ENCODE peak calls at places on chromosomes 6 and 20, in four cellular contexts. D is mucosa of descending colon, P is B cell, K is brain microvascular endothelial cell. X is an unnamed sample.
A peak's percentile ranks its signal among the peaks of the same experiment; 100 is the strongest.

GRCh38 chr20:52035498-52035897 is 156.1 kb downstream of the ZFP64 start:
- DNase-seq in D (no peak), P (no peak), K (no peak), X (no peak)

GRCh38 chr6:49550413-49551125 is at the start of gene C6orf141:
- DNase-seq in D (peak; percentile 80), P (peak; percentile 7), K (no peak), X (peak; percentile 66)

GRCh38 chr20:45343445-45343866 is 4.8 kb downstream of the SDC4 start:
- DNase-seq in D (peak; percentile 70), P (no peak), K (no peak), X (no peak)

GRCh38 chr6:446418-447366 is 55.1 kb downstream of the IRF4 start:
- DNase-seq in D (peak; percentile 52), P (no peak), K (no peak), X (no peak)

GRCh38 chr20:17662333-17663039 is 19.6 kb downstream of the RRBP1 start:
- DNase-seq in D (no peak), P (no peak), K (peak; percentile 89), X (no peak)

GRCh38 chr6:121437861-121438651 is 2.6 kb downstream of the GJA1 start:
- DNase-seq in D (no peak), P (no peak), K (peak; percentile 60), X (no peak)

GRCh38 chr6:2915150-2915549 is 12.0 kb upstream of the SERPINB9 start:
- DNase-seq in D (no peak), P (no peak), K (no peak), X (no peak)

GRCh38 chr6:33439956-33440648 is 14.3 kb upstream of the ZBTB9 start:
- DNase-seq in D (no peak), P (no peak), K (no peak), X (no peak)

GRCh38 chr6:71496018-71496800 is 207.6 kb downstream of the OGFRL1 start:
- DNase-seq in D (peak; percentile 18), P (peak; percentile 38), K (peak; percentile 30), X (peak; percentile 23)

GRCh38 chr6:107062691-107063090 is 34.7 kb downstream of the MTRES1 start:
- DNase-seq in D (no peak), P (no peak), K (no peak), X (no peak)

GRCh38 chr20:59939052-59939878 is 840 bp downstream of the PPP1R3D start:
- DNase-seq in D (peak; percentile 55), P (peak; percentile 27), K (no peak), X (no peak)

GRCh38 chr6:72857791-72858190 is 235.9 kb downstream of the KCNQ5 start:
- DNase-seq in D (no peak), P (no peak), K (peak; percentile 4), X (no peak)

GRCh38 chr6:13715444-13715883 is 3.8 kb upstream of the RANBP9 start:
- DNase-seq in D (no peak), P (no peak), K (no peak), X (peak; percentile 34)

GRCh38 chr6:25991785-25992412 is 29.3 kb downstream of the TRIM38 start:
- DNase-seq in D (peak; percentile 81), P (peak; percentile 85), K (peak; percentile 46), X (peak; percentile 73)

GRCh38 chr20:62009322-62009721 is 56.4 kb downstream of the TAF4 start:
- DNase-seq in D (no peak), P (no peak), K (no peak), X (no peak)

GRCh38 chr6:53464942-53465460 is 79.9 kb downstream of the GCLC start:
- DNase-seq in D (no peak), P (no peak), K (no peak), X (no peak)

GRCh38 chr6:29236060-29236459 is 65.4 kb downstream of the OR2J2 start:
- DNase-seq in D (no peak), P (no peak), K (no peak), X (no peak)

GRCh38 chr6:117547688-117548621 is 54.4 kb downstream of the GOPC start:
- DNase-seq in D (peak; percentile 45), P (peak; percentile 39), K (peak; percentile 35), X (peak; percentile 41)

GRCh38 chr6:2578729-2579128 is 172.0 kb downstream of the MYLK4 start:
- DNase-seq in D (no peak), P (no peak), K (no peak), X (no peak)

GRCh38 chr6:24105146-24105545 is 20.9 kb upstream of the NRSN1 start:
- DNase-seq in D (no peak), P (no peak), K (no peak), X (no peak)

GRCh38 chr6:42026540-42026939 is 23.8 kb upstream of the TAF8 start:
- DNase-seq in D (no peak), P (no peak), K (no peak), X (no peak)

GRCh38 chr20:14937846-14938245 is 600.4 kb upstream of the FLRT3 start:
- DNase-seq in D (no peak), P (no peak), K (no peak), X (no peak)

GRCh38 chr20:25223179-25223661 is 24.7 kb upstream of the PYGB start:
- DNase-seq in D (peak; percentile 66), P (no peak), K (peak; percentile 98), X (no peak)

GRCh38 chr6:156794963-156795362 is 17.8 kb downstream of the ARID1B start:
- DNase-seq in D (no peak), P (peak; percentile 62), K (no peak), X (peak; percentile 55)

GRCh38 chr6:139680819-139681218 is 306.4 kb upstream of the CITED2 start:
- DNase-seq in D (no peak), P (no peak), K (no peak), X (no peak)

GRCh38 chr20:38145094-38146075 is 19.7 kb downstream of the TGM2 start:
- DNase-seq in D (no peak), P (no peak), K (peak; percentile 65), X (no peak)

GRCh38 chr6:148885154-148885870 is 138.5 kb downstream of the UST start:
- DNase-seq in D (no peak), P (no peak), K (no peak), X (no peak)

GRCh38 chr6:165218816-165219215 is 90.6 kb downstream of the C6orf118 start:
- DNase-seq in D (no peak), P (no peak), K (no peak), X (no peak)

GRCh38 chr20:47315339-47315662 is 41.2 kb downstream of the ZMYND8 start:
- DNase-seq in D (no peak), P (no peak), K (no peak), X (no peak)

GRCh38 chr6:5078121-5078695 is 6.9 kb upstream of the PPP1R3G start:
- DNase-seq in D (no peak), P (no peak), K (no peak), X (peak; percentile 47)

GRCh38 chr20:54643761-54644160 is 168.4 kb downstream of the DOK5 start:
- DNase-seq in D (no peak), P (no peak), K (peak; percentile 84), X (no peak)

GRCh38 chr6:144351741-144352140 is 66.6 kb downstream of the UTRN start:
- DNase-seq in D (no peak), P (no peak), K (no peak), X (no peak)

GRCh38 chr20:8330316-8330784 is 198.3 kb downstream of the PLCB1 start:
- DNase-seq in D (no peak), P (no peak), K (no peak), X (no peak)

GRCh38 chr6:136767583-136768307 is 24.5 kb downstream of the MAP3K5 start:
- DNase-seq in D (no peak), P (no peak), K (no peak), X (no peak)

GRCh38 chr6:45651301-45651700 is 273.6 kb upstream of the SUPT3H start:
- DNase-seq in D (no peak), P (no peak), K (no peak), X (no peak)

GRCh38 chr6:133804263-133804662 is 84.7 kb upstream of the TCF21 start:
- DNase-seq in D (no peak), P (no peak), K (peak; percentile 22), X (no peak)

GRCh38 chr20:672975-673604 is 2.5 kb downstream of the SCRT2 start:
- DNase-seq in D (no peak), P (no peak), K (no peak), X (no peak)
- TF ChIP-seq CTCF in D (no peak), P (no peak), K (peak; percentile 45), X (no peak)

DNA sequence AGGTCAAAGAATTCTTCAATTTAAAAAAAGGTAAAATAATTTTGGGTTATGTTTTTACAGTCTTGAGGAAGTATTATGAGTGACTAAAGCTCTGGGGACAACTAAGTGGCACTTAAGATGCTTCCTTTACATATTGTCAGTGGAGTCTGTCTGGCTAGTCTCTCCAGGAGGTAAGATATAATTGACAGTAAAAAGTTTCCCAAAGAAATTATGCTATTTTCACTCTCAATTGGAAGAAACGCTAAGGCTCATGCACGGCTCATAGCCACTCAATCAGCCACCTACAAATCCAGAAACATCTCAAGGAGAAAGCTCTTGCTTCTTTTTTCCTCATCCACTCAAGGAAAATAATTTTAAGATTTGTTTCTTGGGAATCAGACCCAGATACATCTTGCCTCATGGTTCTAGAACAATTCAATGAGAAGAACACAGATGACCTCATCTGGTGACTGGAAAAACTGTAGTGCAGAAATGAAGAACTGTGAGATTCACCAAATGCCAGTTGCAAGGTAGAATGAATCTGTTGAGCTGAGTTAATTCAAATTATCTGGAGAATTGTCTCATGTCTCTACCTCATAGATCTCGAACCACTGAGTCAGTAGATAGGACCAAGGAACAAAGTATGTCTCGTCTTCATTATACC is 252.9 kb downstream of the TPBG start:
- DNase-seq in D (no peak), P (no peak), K (no peak), X (no peak)
- TF ChIP-seq CTCF in D (no peak), P (no peak), K (no peak), X (no peak)

GRCh38 chr6:30264731-30265130 is 51.5 kb upstream of the TRIM26 start:
- DNase-seq in D (no peak), P (no peak), K (peak; percentile 62), X (no peak)

GRCh38 chr6:30260036-30260504 is 46.9 kb upstream of the TRIM26 start:
- DNase-seq in D (peak; percentile 24), P (peak; percentile 62), K (no peak), X (no peak)

GRCh38 chr6:30263734-30264133 is 50.5 kb upstream of the TRIM26 start:
- DNase-seq in D (no peak), P (no peak), K (peak; percentile 76), X (no peak)

GRCh38 chr6:30258204-30258603 is 45.0 kb upstream of the TRIM26 start:
- DNase-seq in D (no peak), P (no peak), K (no peak), X (no peak)

GRCh38 chr6:30259140-30260035 is 46.2 kb upstream of the TRIM26 start:
- DNase-seq in D (peak; percentile 62), P (peak; percentile 87), K (peak; percentile 73), X (peak; percentile 91)
- TF ChIP-seq CTCF in D (no peak), P (peak; percentile 41), K (peak; percentile 50), X (peak; percentile 46)

GRCh38 chr6:17446713-17447112 is 53.3 kb downstream of the CAP2 start:
- DNase-seq in D (no peak), P (no peak), K (no peak), X (no peak)
- TF ChIP-seq CTCF in D (no peak), P (no peak), K (peak; percentile 9), X (no peak)

X was measured in GM10248.